ENCODE peak calls at places on chromosomes 5 and 9, in nine cellular contexts. D, Q, A, B, L, T, C, V and G are unnamed samples.

GRCh38 chr5:122165574-122166021 is 36.3 kb downstream of the ZNF474 start:
- DNase-seq in D (no peak), Q (peak), A (no peak), B (peak), L (no peak), T (peak), C (peak), V (no peak), G (no peak)

GRCh38 chr9:11933926-11934325 is 759.3 kb upstream of the TYRP1 start:
- DNase-seq in D (peak), Q (peak), A (no peak), B (peak), L (no peak), T (no peak), C (peak), V (no peak), G (no peak)

GRCh38 chr5:84403773-84404172 is 19.1 kb upstream of the EDIL3 start:
- DNase-seq in D (no peak), Q (no peak), A (no peak), B (peak), L (no peak), T (no peak), C (peak), V (no peak), G (no peak)

GRCh38 chr5:2123874-2124273 is 241.1 kb upstream of the IRX4 start:
- DNase-seq in D (no peak), Q (no peak), A (no peak), B (no peak), L (no peak), T (no peak), C (no peak), V (no peak), G (no peak)

GRCh38 chr5:174306345-174307030 is 261.0 kb downstream of the NSG2 start:
- DNase-seq in D (no peak), Q (no peak), A (no peak), B (no peak), L (no peak), T (no peak), C (no peak), V (no peak), G (no peak)

GRCh38 chr9:90872835-90873294 is 71.2 kb downstream of the SYK start:
- DNase-seq in D (no peak), Q (no peak), A (no peak), B (no peak), L (no peak), T (no peak), C (no peak), V (no peak), G (no peak)

GRCh38 chr9:133992780-133993634 is 883 bp upstream of the VAV2 start:
- DNase-seq in D (no peak), Q (peak), A (peak), B (peak), L (peak), T (peak), C (peak), V (peak), G (peak)

GRCh38 chr5:176882566-176882900 is 16.6 kb downstream of the HK3 start:
- DNase-seq in D (no peak), Q (no peak), A (no peak), B (no peak), L (no peak), T (no peak), C (no peak), V (no peak), G (no peak)

GRCh38 chr5:61319388-61320146 is 12.5 kb upstream of the ZSWIM6 start:
- DNase-seq in D (peak), Q (no peak), A (peak), B (no peak), L (no peak), T (no peak), C (no peak), V (peak), G (no peak)

GRCh38 chr5:109701779-109702178 is 12.1 kb downstream of the MAN2A1 start:
- DNase-seq in D (no peak), Q (no peak), A (no peak), B (no peak), L (no peak), T (no peak), C (no peak), V (no peak), G (peak)

GRCh38 chr5:173412566-173412965 is 84.4 kb upstream of the STC2 start:
- DNase-seq in D (no peak), Q (no peak), A (no peak), B (peak), L (no peak), T (no peak), C (peak), V (no peak), G (no peak)

GRCh38 chr5:147485046-147485445 is 24.8 kb downstream of the DPYSL3 start:
- DNase-seq in D (no peak), Q (no peak), A (no peak), B (peak), L (no peak), T (no peak), C (no peak), V (no peak), G (no peak)

GRCh38 chr5:176774216-176775171 is 35.9 kb upstream of the UNC5A start:
- DNase-seq in D (no peak), Q (no peak), A (no peak), B (no peak), L (peak), T (no peak), C (no peak), V (peak), G (no peak)

GRCh38 chr9:91321691-91322090 is 40.0 kb downstream of the AUH start:
- DNase-seq in D (no peak), Q (no peak), A (no peak), B (no peak), L (no peak), T (no peak), C (no peak), V (no peak), G (no peak)

GRCh38 chr5:151787817-151788216 is 16.1 kb downstream of the G3BP1 start:
- DNase-seq in D (no peak), Q (no peak), A (no peak), B (no peak), L (no peak), T (no peak), C (no peak), V (no peak), G (no peak)